ENCODE peak calls at places on chromosomes 6 and 20, in five cellular contexts. G is colonic mucosa, F is A549, M is PC-3, U is SJCRH30. V is an unnamed sample.

GRCh38 chr6:75620387-75621304 is 19.0 kb downstream of the SENP6 start:
- DNase-seq in G (no peak), F (no peak), M (no peak), U (no peak), V (no peak)

GRCh38 chr6:28606424-28607391 is 81.0 kb downstream of the GPX5 start:
- DNase-seq in G (no peak), F (peak; percentile 83), M (peak; percentile 59), U (peak; percentile 80), V (no peak)

GRCh38 chr20:58511364-58511763 is 3.8 kb downstream of the APCDD1L start:
- DNase-seq in G (no peak), F (no peak), M (no peak), U (no peak), V (no peak)

GRCh38 chr6:26020983-26021349 is 58.4 kb downstream of the TRIM38 start:
- DNase-seq in G (peak; percentile 68), F (no peak), M (peak; percentile 69), U (peak; percentile 59), V (no peak)

GRCh38 chr6:141593311-141593710 is 539.4 kb upstream of the GJE1 start:
- DNase-seq in G (no peak), F (no peak), M (no peak), U (no peak), V (no peak)

GRCh38 chr6:110628330-110628729 is 151.9 kb upstream of the SLC22A16 start:
- DNase-seq in G (no peak), F (no peak), M (peak; percentile 63), U (no peak), V (no peak)

GRCh38 chr20:59001449-59002171 is 5.4 kb downstream of the CTSZ start:
- DNase-seq in G (no peak), F (no peak), M (no peak), U (no peak), V (no peak)

GRCh38 chr20:12068146-12068545 is 150.5 kb downstream of the BTBD3 start:
- DNase-seq in G (no peak), F (no peak), M (no peak), U (no peak), V (no peak)

GRCh38 chr6:166056637-166057036 is 111.0 kb downstream of the TBXT start:
- DNase-seq in G (no peak), F (no peak), M (no peak), U (no peak), V (no peak)

GRCh38 chr6:169829786-169830185 is 78.4 kb downstream of the ERMARD start:
- DNase-seq in G (no peak), F (no peak), M (peak; percentile 4), U (no peak), V (no peak)

GRCh38 chr6:89186762-89187161 is 30.4 kb downstream of the GABRR1 start:
- DNase-seq in G (no peak), F (no peak), M (no peak), U (peak; percentile 22), V (no peak)

GRCh38 chr20:34396408-34396807 is 33.3 kb downstream of the ITCH start:
- DNase-seq in G (no peak), F (no peak), M (no peak), U (no peak), V (no peak)

GRCh38 chr20:3273371-3273770 is 34.4 kb upstream of the SLC4A11 start:
- DNase-seq in G (no peak), F (no peak), M (no peak), U (no peak), V (no peak)

GRCh38 chr6:45881705-45882435 is 133.8 kb downstream of the CLIC5 start:
- DNase-seq in G (no peak), F (no peak), M (no peak), U (no peak), V (no peak)

GRCh38 chr6:107305391-107305790 is 154.0 kb downstream of the PDSS2 start:
- DNase-seq in G (no peak), F (no peak), M (no peak), U (no peak), V (no peak)

GRCh38 chr6:122696079-122696478 is 83.4 kb upstream of the FABP7 start:
- DNase-seq in G (no peak), F (no peak), M (peak; percentile 83), U (no peak), V (no peak)

GRCh38 chr20:12110711-12111110 is 193.0 kb downstream of the BTBD3 start:
- DNase-seq in G (no peak), F (no peak), M (no peak), U (no peak), V (no peak)

GRCh38 chr6:158856261-158856660 is 37.1 kb upstream of the EZR start:
- DNase-seq in G (no peak), F (no peak), M (no peak), U (no peak), V (no peak)

GRCh38 chr6:145836170-145836569 is 21.6 kb upstream of the FBXO30 start:
- DNase-seq in G (no peak), F (no peak), M (peak; percentile 48), U (no peak), V (no peak)

GRCh38 chr6:135266675-135267074 is 85.6 kb downstream of the MYB start:
- DNase-seq in G (peak; percentile 53), F (no peak), M (no peak), U (no peak), V (no peak)

GRCh38 chr6:168192195-168192900 is 113.3 kb upstream of the FRMD1 start:
- DNase-seq in G (peak; percentile 48), F (no peak), M (no peak), U (peak; percentile 22), V (no peak)

GRCh38 chr6:19153270-19153980 is 683.7 kb upstream of the ID4 start:
- DNase-seq in G (no peak), F (no peak), M (no peak), U (no peak), V (no peak)

GRCh38 chr6:72953901-72954494 is 271.3 kb downstream of the KHDC1L start:
- DNase-seq in G (no peak), F (no peak), M (peak; percentile 8), U (no peak), V (no peak)

GRCh38 chr20:41111578-41111951 is 25.8 kb upstream of the PLCG1 start:
- DNase-seq in G (no peak), F (no peak), M (no peak), U (no peak), V (no peak)

GRCh38 chr6:48541669-48542068 is 430.7 kb upstream of the PTCHD4 start:
- DNase-seq in G (no peak), F (no peak), M (peak; percentile 84), U (no peak), V (no peak)

GRCh38 chr20:49899551-49900383 is 15.6 kb downstream of the SPATA2 start:
- DNase-seq in G (no peak), F (no peak), M (no peak), U (no peak), V (no peak)

GRCh38 chr6:37804676-37805075 is 14.9 kb upstream of the ZFAND3 start:
- DNase-seq in G (no peak), F (no peak), M (no peak), U (no peak), V (no peak)

GRCh38 chr6:150800596-150801310 is 64.7 kb upstream of the MTHFD1L start:
- DNase-seq in G (no peak), F (no peak), M (no peak), U (no peak), V (no peak)

GRCh38 chr6:101163611-101164010 is 229.9 kb upstream of the GRIK2 start:
- DNase-seq in G (no peak), F (no peak), M (no peak), U (no peak), V (no peak)

DNA sequence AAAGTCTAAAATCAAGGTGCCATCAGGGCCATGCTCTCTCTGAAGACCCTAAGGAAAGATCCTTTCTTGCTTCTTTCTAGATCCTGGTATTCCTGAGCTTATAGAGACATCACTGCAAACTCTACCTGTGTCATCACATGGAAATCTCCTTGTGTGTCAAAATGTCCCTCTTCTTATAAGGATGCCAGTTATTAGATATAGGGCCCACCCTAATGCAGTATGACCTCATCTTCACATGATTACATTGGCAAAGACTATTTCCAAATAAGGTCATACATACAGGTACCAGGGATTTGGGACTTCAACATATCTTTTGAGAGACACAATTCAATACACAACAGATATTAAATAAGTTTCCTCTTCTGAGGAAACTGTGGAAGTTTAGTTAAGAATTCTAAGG is 123.9 kb downstream of the UNC5CL start:
- DNase-seq in G (no peak), F (no peak), M (no peak), U (no peak), V (no peak)
- H3K27ac ChIP-seq in G (no peak overlapping the region), F (peak overlapping the region; percentile 33), M (no peak overlapping the region), U (no peak overlapping the region), V (no peak overlapping the region)

GRCh38 chr20:31840906-31841816 is 4.2 kb downstream of the FOXS1 start:
- DNase-seq in G (no peak), F (no peak), M (no peak), U (no peak), V (no peak)

GRCh38 chr20:31842471-31843157 is 2.8 kb downstream of the FOXS1 start:
- DNase-seq in G (no peak), F (no peak), M (peak; percentile 25), U (peak; percentile 77), V (no peak)

GRCh38 chr20:31843881-31844280 is 1.5 kb downstream of the FOXS1 start:
- DNase-seq in G (no peak), F (no peak), M (no peak), U (no peak), V (no peak)

GRCh38 chr20:31843288-31843687 is 2.1 kb downstream of the FOXS1 start:
- DNase-seq in G (no peak), F (no peak), M (no peak), U (no peak), V (no peak)

GRCh38 chr20:31841928-31842327 is 3.5 kb downstream of the FOXS1 start:
- DNase-seq in G (no peak), F (no peak), M (peak; percentile 79), U (peak; percentile 74), V (no peak)
- H3K4me1 ChIP-seq in G (no peaks in the 10 kb centered on the region), F (peaks cover 91% of the 10 kb centered on the region), M (peaks cover 19% of the 10 kb centered on the region), U (peaks cover 68% of the 10 kb centered on the region), V (no peaks in the 10 kb centered on the region)

GRCh38 chr6:154425034-154425433 is 68.4 kb upstream of the IPCEF1 start:
- DNase-seq in G (no peak), F (no peak), M (no peak), U (no peak), V (no peak)

GRCh38 chr6:154427425-154427824 is 70.8 kb upstream of the IPCEF1 start:
- DNase-seq in G (no peak), F (no peak), M (no peak), U (no peak), V (no peak)

GRCh38 chr6:154429711-154430110 is 73.1 kb upstream of the IPCEF1 start:
- DNase-seq in G (no peak), F (no peak), M (no peak), U (no peak), V (no peak)

GRCh38 chr6:154428892-154429291 is 72.3 kb upstream of the IPCEF1 start:
- DNase-seq in G (no peak), F (no peak), M (no peak), U (no peak), V (no peak)

GRCh38 chr6:154426997-154427396 is 70.4 kb upstream of the IPCEF1 start:
- DNase-seq in G (no peak), F (no peak), M (no peak), U (no peak), V (no peak)
- H3K27ac ChIP-seq in G (no peak overlapping the region), F (no peak overlapping the region), M (no peak overlapping the region), U (no peak overlapping the region), V (no peak overlapping the region)

DNA sequence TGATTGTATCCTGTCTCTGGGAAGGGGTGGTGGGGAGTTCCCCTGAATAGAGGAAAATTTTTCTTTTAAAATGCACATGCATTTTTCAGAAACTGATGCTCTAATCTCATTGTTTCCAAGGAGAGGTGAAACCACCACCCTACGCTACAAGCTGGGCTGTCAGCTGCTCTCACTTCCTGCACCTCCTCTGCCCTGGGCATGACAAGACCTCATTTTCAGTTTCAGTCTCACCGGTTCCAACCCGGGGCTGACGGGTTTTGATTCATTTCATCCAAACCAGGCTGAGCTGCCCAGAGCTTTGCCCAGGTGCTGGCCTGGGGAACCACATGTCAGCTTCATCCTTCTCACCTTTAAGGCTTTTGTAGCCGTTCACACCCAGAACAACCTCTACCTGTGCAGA is 99.7 kb downstream of the EYA2 start:
- DNase-seq in G (no peak), F (no peak), M (no peak), U (no peak), V (no peak)
- H3K4me1 ChIP-seq in G (peaks cover 4% of the 10 kb centered on the region), F (peaks cover 6% of the 10 kb centered on the region), M (peaks cover 13% of the 10 kb centered on the region), U (no peaks in the 10 kb centered on the region), V (no peaks in the 10 kb centered on the region)

V was measured in CD8-positive, alpha-beta memory T cell.